ENCODE peak calls at places on chromosomes 4 and X, in four cellular contexts. V is colonic mucosa, L is ELR, E is sciatic nerve. T is an unnamed sample.

GRCh38 chrX:11787564-11787963 is 29.5 kb downstream of the MSL3 start:
- DNase-seq in V (peak; percentile 58), L (peak; percentile 13), E (peak; percentile 86), T (peak; percentile 50)

GRCh38 chr4:39613093-39613656 is 25.5 kb downstream of the SMIM14 start:
- DNase-seq in V (no peak), L (peak; percentile 58), E (no peak), T (no peak)

GRCh38 chr4:95361696-95361965 is 187.1 kb downstream of the UNC5C start:
- DNase-seq in V (no peak), L (no peak), E (no peak), T (no peak)

GRCh38 chrX:145820825-145821224 is 3.2 kb downstream of the SLITRK2 start:
- DNase-seq in V (no peak), L (no peak), E (no peak), T (no peak)

GRCh38 chr4:139493176-139493575 is 39.3 kb downstream of the RAB33B start:
- DNase-seq in V (no peak), L (no peak), E (no peak), T (no peak)

GRCh38 chr4:104015680-104016079 is 295.9 kb upstream of the TACR3 start:
- DNase-seq in V (no peak), L (peak; percentile 2), E (no peak), T (no peak)

GRCh38 chrX:34918091-34918736 is 24.4 kb upstream of the FAM47B start:
- DNase-seq in V (no peak), L (peak; percentile 76), E (no peak), T (no peak)

GRCh38 chrX:153477901-153478300 is 7.5 kb upstream of the HAUS7 start:
- DNase-seq in V (no peak), L (no peak), E (no peak), T (no peak)

GRCh38 chrX:130039847-130040246 is 57.4 kb downstream of the BCORL1 start:
- DNase-seq in V (no peak), L (no peak), E (no peak), T (no peak)

GRCh38 chr4:47577779-47578553 is 92.9 kb downstream of the ATP10D start:
- DNase-seq in V (no peak), L (no peak), E (no peak), T (no peak)

GRCh38 chrX:9899640-9900075 is 67.5 kb upstream of the CLDN34 start:
- DNase-seq in V (no peak), L (peak; percentile 24), E (peak; percentile 66), T (no peak)

GRCh38 chrX:149713279-149714050 is 1.6 kb downstream of the MAGEA11 start:
- DNase-seq in V (no peak), L (no peak), E (no peak), T (no peak)

GRCh38 chr4:20299515-20299914 is 47.8 kb downstream of the SLIT2 start:
- DNase-seq in V (no peak), L (peak; percentile 56), E (no peak), T (no peak)

GRCh38 chr4:128862608-128863313 is 53.3 kb downstream of the JADE1 start:
- DNase-seq in V (no peak), L (peak; percentile 20), E (no peak), T (no peak)

GRCh38 chr4:53481586-53481985 is 104.1 kb downstream of the FIP1L1 start:
- DNase-seq in V (no peak), L (no peak), E (no peak), T (no peak)

T was measured in transverse colon.